ENCODE peak calls at places on chromosomes 1 and 21, in nine cellular contexts. One of them, this sample, is unnamed.
A peak's percentile ranks its signal among the peaks of the same experiment; 100 is the strongest.

GRCh38 chr1:248013229-248013710 is at the start of gene OR2L5:
- DNase-seq in colonic mucosa: no peak
- DNase-seq in RPMI8226: no peak
- DNase-seq in cardiac muscle cell: no peak
- DNase-seq in heart right ventricle: no peak
- DNase-seq in stimulated activated CD4-positive, alpha-beta T cell treated with anti-CD3 and anti-CD28 coated beads, Interleukin-4, amount 100 ng/mL, for 24 hours: no peak
- DNase-seq in CD4-positive, CD25-positive, alpha-beta regulatory T cell: no peak
- DNase-seq in hepatic stellate cell: no peak
- DNase-seq in nephron progenitor cell: no peak
- DNase-seq in this sample: no peak

GRCh38 chr1:187909382-187909781 is 1080.6 kb downstream of the PLA2G4A start:
- DNase-seq in colonic mucosa: no peak
- DNase-seq in RPMI8226: no peak
- DNase-seq in cardiac muscle cell: no peak
- DNase-seq in heart right ventricle: no peak
- DNase-seq in stimulated activated CD4-positive, alpha-beta T cell treated with anti-CD3 and anti-CD28 coated beads, Interleukin-4, amount 100 ng/mL, for 24 hours: no peak
- DNase-seq in CD4-positive, CD25-positive, alpha-beta regulatory T cell: no peak
- DNase-seq in hepatic stellate cell: no peak
- DNase-seq in nephron progenitor cell: no peak
- DNase-seq in this sample: no peak

GRCh38 chr1:225981714-225982113 is 17.4 kb downstream of the SDE2 start:
- DNase-seq in colonic mucosa: no peak
- DNase-seq in RPMI8226: no peak
- DNase-seq in cardiac muscle cell: no peak
- DNase-seq in heart right ventricle: no peak
- DNase-seq in stimulated activated CD4-positive, alpha-beta T cell treated with anti-CD3 and anti-CD28 coated beads, Interleukin-4, amount 100 ng/mL, for 24 hours: no peak
- DNase-seq in CD4-positive, CD25-positive, alpha-beta regulatory T cell: no peak
- DNase-seq in hepatic stellate cell: no peak
- DNase-seq in nephron progenitor cell: no peak
- DNase-seq in this sample: no peak

GRCh38 chr1:183191833-183192232 is 5.8 kb downstream of the LAMC2 start:
- DNase-seq in colonic mucosa: no peak
- DNase-seq in RPMI8226: no peak
- DNase-seq in cardiac muscle cell: no peak
- DNase-seq in heart right ventricle: no peak
- DNase-seq in stimulated activated CD4-positive, alpha-beta T cell treated with anti-CD3 and anti-CD28 coated beads, Interleukin-4, amount 100 ng/mL, for 24 hours: no peak
- DNase-seq in CD4-positive, CD25-positive, alpha-beta regulatory T cell: no peak
- DNase-seq in hepatic stellate cell: peak; percentile 69
- DNase-seq in nephron progenitor cell: no peak
- DNase-seq in this sample: no peak

GRCh38 chr1:207034998-207035397 is 2.4 kb upstream of the C1orf116 start:
- DNase-seq in colonic mucosa: no peak
- DNase-seq in RPMI8226: no peak
- DNase-seq in cardiac muscle cell: no peak
- DNase-seq in heart right ventricle: no peak
- DNase-seq in stimulated activated CD4-positive, alpha-beta T cell treated with anti-CD3 and anti-CD28 coated beads, Interleukin-4, amount 100 ng/mL, for 24 hours: no peak
- DNase-seq in CD4-positive, CD25-positive, alpha-beta regulatory T cell: no peak
- DNase-seq in hepatic stellate cell: peak; percentile 44
- DNase-seq in nephron progenitor cell: no peak
- DNase-seq in this sample: no peak

GRCh38 chr21:45208627-45208951 is 79.1 kb downstream of the POFUT2 start:
- DNase-seq in colonic mucosa: no peak
- DNase-seq in RPMI8226: no peak
- DNase-seq in cardiac muscle cell: no peak
- DNase-seq in heart right ventricle: no peak
- DNase-seq in stimulated activated CD4-positive, alpha-beta T cell treated with anti-CD3 and anti-CD28 coated beads, Interleukin-4, amount 100 ng/mL, for 24 hours: no peak
- DNase-seq in CD4-positive, CD25-positive, alpha-beta regulatory T cell: no peak
- DNase-seq in hepatic stellate cell: no peak
- DNase-seq in nephron progenitor cell: no peak
- DNase-seq in this sample: no peak

GRCh38 chr1:38084700-38085099 is 38.1 kb upstream of the POU3F1 start:
- DNase-seq in colonic mucosa: no peak
- DNase-seq in RPMI8226: no peak
- DNase-seq in cardiac muscle cell: no peak
- DNase-seq in heart right ventricle: peak; percentile 43
- DNase-seq in stimulated activated CD4-positive, alpha-beta T cell treated with anti-CD3 and anti-CD28 coated beads, Interleukin-4, amount 100 ng/mL, for 24 hours: no peak
- DNase-seq in CD4-positive, CD25-positive, alpha-beta regulatory T cell: no peak
- DNase-seq in hepatic stellate cell: no peak
- DNase-seq in nephron progenitor cell: no peak
- DNase-seq in this sample: no peak

GRCh38 chr1:225897595-225898514 is 8.9 kb upstream of the LEFTY1 start:
- DNase-seq in colonic mucosa: peak; percentile 44
- DNase-seq in RPMI8226: peak; percentile 96
- DNase-seq in cardiac muscle cell: no peak
- DNase-seq in heart right ventricle: no peak
- DNase-seq in stimulated activated CD4-positive, alpha-beta T cell treated with anti-CD3 and anti-CD28 coated beads, Interleukin-4, amount 100 ng/mL, for 24 hours: no peak
- DNase-seq in CD4-positive, CD25-positive, alpha-beta regulatory T cell: peak; percentile 30
- DNase-seq in hepatic stellate cell: no peak
- DNase-seq in nephron progenitor cell: no peak
- DNase-seq in this sample: no peak

GRCh38 chr1:1200876-1201810 is 5.2 kb downstream of the TNFRSF18 start:
- DNase-seq in colonic mucosa: peak; percentile 54
- DNase-seq in RPMI8226: peak; percentile 49
- DNase-seq in cardiac muscle cell: peak; percentile 64
- DNase-seq in heart right ventricle: peak; percentile 70
- DNase-seq in stimulated activated CD4-positive, alpha-beta T cell treated with anti-CD3 and anti-CD28 coated beads, Interleukin-4, amount 100 ng/mL, for 24 hours: peak; percentile 91
- DNase-seq in CD4-positive, CD25-positive, alpha-beta regulatory T cell: peak; percentile 87
- DNase-seq in hepatic stellate cell: peak; percentile 65
- DNase-seq in nephron progenitor cell: peak; percentile 74
- DNase-seq in this sample: peak; percentile 43

GRCh38 chr1:228095938-228096337 is 7.2 kb downstream of the C1orf35 start:
- DNase-seq in colonic mucosa: no peak
- DNase-seq in RPMI8226: no peak
- DNase-seq in cardiac muscle cell: no peak
- DNase-seq in heart right ventricle: no peak
- DNase-seq in stimulated activated CD4-positive, alpha-beta T cell treated with anti-CD3 and anti-CD28 coated beads, Interleukin-4, amount 100 ng/mL, for 24 hours: no peak
- DNase-seq in CD4-positive, CD25-positive, alpha-beta regulatory T cell: no peak
- DNase-seq in hepatic stellate cell: no peak
- DNase-seq in nephron progenitor cell: no peak
- DNase-seq in this sample: no peak

GRCh38 chr1:236502579-236502971 is 21.2 kb upstream of the LGALS8 start:
- DNase-seq in colonic mucosa: no peak
- DNase-seq in RPMI8226: no peak
- DNase-seq in cardiac muscle cell: no peak
- DNase-seq in heart right ventricle: no peak
- DNase-seq in stimulated activated CD4-positive, alpha-beta T cell treated with anti-CD3 and anti-CD28 coated beads, Interleukin-4, amount 100 ng/mL, for 24 hours: no peak
- DNase-seq in CD4-positive, CD25-positive, alpha-beta regulatory T cell: no peak
- DNase-seq in hepatic stellate cell: no peak
- DNase-seq in nephron progenitor cell: no peak
- DNase-seq in this sample: no peak

GRCh38 chr1:70990460-70991253 is 57.0 kb downstream of the PTGER3 start:
- DNase-seq in colonic mucosa: no peak
- DNase-seq in RPMI8226: no peak
- DNase-seq in cardiac muscle cell: no peak
- DNase-seq in heart right ventricle: no peak
- DNase-seq in stimulated activated CD4-positive, alpha-beta T cell treated with anti-CD3 and anti-CD28 coated beads, Interleukin-4, amount 100 ng/mL, for 24 hours: no peak
- DNase-seq in CD4-positive, CD25-positive, alpha-beta regulatory T cell: no peak
- DNase-seq in hepatic stellate cell: no peak
- DNase-seq in nephron progenitor cell: no peak
- DNase-seq in this sample: no peak

GRCh38 chr1:60068393-60069045 is 5.1 kb downstream of the C1orf87 start:
- DNase-seq in colonic mucosa: no peak
- DNase-seq in RPMI8226: no peak
- DNase-seq in cardiac muscle cell: no peak
- DNase-seq in heart right ventricle: no peak
- DNase-seq in stimulated activated CD4-positive, alpha-beta T cell treated with anti-CD3 and anti-CD28 coated beads, Interleukin-4, amount 100 ng/mL, for 24 hours: no peak
- DNase-seq in CD4-positive, CD25-positive, alpha-beta regulatory T cell: no peak
- DNase-seq in hepatic stellate cell: peak; percentile 6
- DNase-seq in nephron progenitor cell: no peak
- DNase-seq in this sample: no peak

GRCh38 chr1:179326746-179327145 is 33.1 kb downstream of the SOAT1 start:
- DNase-seq in colonic mucosa: no peak
- DNase-seq in RPMI8226: no peak
- DNase-seq in cardiac muscle cell: no peak
- DNase-seq in heart right ventricle: no peak
- DNase-seq in stimulated activated CD4-positive, alpha-beta T cell treated with anti-CD3 and anti-CD28 coated beads, Interleukin-4, amount 100 ng/mL, for 24 hours: no peak
- DNase-seq in CD4-positive, CD25-positive, alpha-beta regulatory T cell: no peak
- DNase-seq in hepatic stellate cell: no peak
- DNase-seq in nephron progenitor cell: no peak
- DNase-seq in this sample: no peak

GRCh38 chr1:33119532-33120217 is 38.7 kb downstream of the AZIN2 start:
- DNase-seq in colonic mucosa: no peak
- DNase-seq in RPMI8226: peak; percentile 37
- DNase-seq in cardiac muscle cell: no peak
- DNase-seq in heart right ventricle: no peak
- DNase-seq in stimulated activated CD4-positive, alpha-beta T cell treated with anti-CD3 and anti-CD28 coated beads, Interleukin-4, amount 100 ng/mL, for 24 hours: no peak
- DNase-seq in CD4-positive, CD25-positive, alpha-beta regulatory T cell: no peak
- DNase-seq in hepatic stellate cell: no peak
- DNase-seq in nephron progenitor cell: no peak
- DNase-seq in this sample: no peak

GRCh38 chr1:29496701-29497100 is 260.4 kb downstream of the PTPRU start:
- DNase-seq in colonic mucosa: no peak
- DNase-seq in RPMI8226: no peak
- DNase-seq in cardiac muscle cell: no peak
- DNase-seq in heart right ventricle: no peak
- DNase-seq in stimulated activated CD4-positive, alpha-beta T cell treated with anti-CD3 and anti-CD28 coated beads, Interleukin-4, amount 100 ng/mL, for 24 hours: no peak
- DNase-seq in CD4-positive, CD25-positive, alpha-beta regulatory T cell: no peak
- DNase-seq in hepatic stellate cell: no peak
- DNase-seq in nephron progenitor cell: no peak
- DNase-seq in this sample: no peak

GRCh38 chr1:46174448-46175231 is at the start of gene TSPAN1:
- DNase-seq in colonic mucosa: peak; percentile 25
- DNase-seq in RPMI8226: no peak
- DNase-seq in cardiac muscle cell: no peak
- DNase-seq in heart right ventricle: no peak
- DNase-seq in stimulated activated CD4-positive, alpha-beta T cell treated with anti-CD3 and anti-CD28 coated beads, Interleukin-4, amount 100 ng/mL, for 24 hours: no peak
- DNase-seq in CD4-positive, CD25-positive, alpha-beta regulatory T cell: no peak
- DNase-seq in hepatic stellate cell: peak; percentile 66
- DNase-seq in nephron progenitor cell: no peak
- DNase-seq in this sample: no peak

GRCh38 chr1:192516776-192517297 is 58.7 kb upstream of the RGS1 start:
- DNase-seq in colonic mucosa: peak; percentile 30
- DNase-seq in RPMI8226: peak; percentile 46
- DNase-seq in cardiac muscle cell: no peak
- DNase-seq in heart right ventricle: no peak
- DNase-seq in stimulated activated CD4-positive, alpha-beta T cell treated with anti-CD3 and anti-CD28 coated beads, Interleukin-4, amount 100 ng/mL, for 24 hours: peak; percentile 76
- DNase-seq in CD4-positive, CD25-positive, alpha-beta regulatory T cell: peak; percentile 56
- DNase-seq in hepatic stellate cell: no peak
- DNase-seq in nephron progenitor cell: no peak
- DNase-seq in this sample: peak; percentile 45

GRCh38 chr1:201149400-201149799 is 4.9 kb downstream of the TMEM9 start:
- DNase-seq in colonic mucosa: no peak
- DNase-seq in RPMI8226: peak; percentile 54
- DNase-seq in cardiac muscle cell: peak; percentile 44
- DNase-seq in heart right ventricle: no peak
- DNase-seq in stimulated activated CD4-positive, alpha-beta T cell treated with anti-CD3 and anti-CD28 coated beads, Interleukin-4, amount 100 ng/mL, for 24 hours: no peak
- DNase-seq in CD4-positive, CD25-positive, alpha-beta regulatory T cell: no peak
- DNase-seq in hepatic stellate cell: peak; percentile 44
- DNase-seq in nephron progenitor cell: no peak
- DNase-seq in this sample: no peak

GRCh38 chr21:37670883-37671282 is 245.4 kb downstream of the KCNJ6 start:
- DNase-seq in colonic mucosa: no peak
- DNase-seq in RPMI8226: no peak
- DNase-seq in cardiac muscle cell: no peak
- DNase-seq in heart right ventricle: no peak
- DNase-seq in stimulated activated CD4-positive, alpha-beta T cell treated with anti-CD3 and anti-CD28 coated beads, Interleukin-4, amount 100 ng/mL, for 24 hours: no peak
- DNase-seq in CD4-positive, CD25-positive, alpha-beta regulatory T cell: no peak
- DNase-seq in hepatic stellate cell: peak; percentile 73
- DNase-seq in nephron progenitor cell: no peak
- DNase-seq in this sample: no peak

GRCh38 chr1:1166642-1167415 is 6.9 kb upstream of the TTLL10 start:
- DNase-seq in colonic mucosa: no peak
- DNase-seq in RPMI8226: no peak
- DNase-seq in cardiac muscle cell: no peak
- DNase-seq in heart right ventricle: no peak
- DNase-seq in stimulated activated CD4-positive, alpha-beta T cell treated with anti-CD3 and anti-CD28 coated beads, Interleukin-4, amount 100 ng/mL, for 24 hours: no peak
- DNase-seq in CD4-positive, CD25-positive, alpha-beta regulatory T cell: no peak
- DNase-seq in hepatic stellate cell: no peak
- DNase-seq in nephron progenitor cell: peak; percentile 26
- DNase-seq in this sample: no peak

GRCh38 chr1:29346573-29346972 is 110.3 kb downstream of the PTPRU start:
- DNase-seq in colonic mucosa: no peak
- DNase-seq in RPMI8226: no peak
- DNase-seq in cardiac muscle cell: no peak
- DNase-seq in heart right ventricle: no peak
- DNase-seq in stimulated activated CD4-positive, alpha-beta T cell treated with anti-CD3 and anti-CD28 coated beads, Interleukin-4, amount 100 ng/mL, for 24 hours: no peak
- DNase-seq in CD4-positive, CD25-positive, alpha-beta regulatory T cell: no peak
- DNase-seq in hepatic stellate cell: no peak
- DNase-seq in nephron progenitor cell: no peak
- DNase-seq in this sample: no peak

This sample was measured in mucosa of gallbladder.